ENCODE peak calls at places on chromosomes 16 and 17, in six cellular contexts. L, K, V, H, F and Q are unnamed samples.

GRCh38 chr17:28008526-28008925 is 34.0 kb upstream of the NLK start:
- DNase-seq in L (no peak), K (peak; percentile 73), V (peak; percentile 22), H (no peak), F (no peak), Q (peak; percentile 67)

GRCh38 chr16:585351-585750 is 4.5 kb upstream of the RAB40C start:
- DNase-seq in L (no peak), K (no peak), V (no peak), H (no peak), F (no peak), Q (no peak)

GRCh38 chr17:66459811-66460270 is 157.4 kb downstream of the PRKCA start:
- DNase-seq in L (no peak), K (peak; percentile 99), V (peak; percentile 40), H (no peak), F (no peak), Q (peak; percentile 88)

GRCh38 chr17:9594065-9594464 is 17.6 kb downstream of the CFAP52 start:
- DNase-seq in L (no peak), K (no peak), V (no peak), H (no peak), F (no peak), Q (no peak)

GRCh38 chr17:77404812-77405581 is 264.2 kb downstream of the SEC14L1 start:
- DNase-seq in L (peak; percentile 52), K (peak; percentile 89), V (peak; percentile 57), H (peak; percentile 94), F (peak; percentile 74), Q (peak; percentile 75)

GRCh38 chr17:66900126-66901010 is 64.1 kb upstream of the CACNG4 start:
- DNase-seq in L (no peak), K (peak; percentile 57), V (no peak), H (no peak), F (no peak), Q (peak; percentile 58)

GRCh38 chr17:48892940-48893645 is 506 bp downstream of the ATP5MC1 start:
- DNase-seq in L (no peak), K (peak; percentile 48), V (no peak), H (no peak), F (no peak), Q (no peak)

GRCh38 chr17:36861531-36861930 is 75.7 kb upstream of the LHX1 start:
- DNase-seq in L (no peak), K (no peak), V (no peak), H (no peak), F (no peak), Q (no peak)

GRCh38 chr17:73232587-73233373 is 28.9 kb downstream of the CPSF4L start:
- DNase-seq in L (peak; percentile 13), K (peak; percentile 63), V (no peak), H (peak; percentile 56), F (no peak), Q (peak; percentile 51)

GRCh38 chr17:78043031-78043430 is 84.5 kb downstream of the TNRC6C start:
- DNase-seq in L (no peak), K (no peak), V (no peak), H (no peak), F (no peak), Q (no peak)

GRCh38 chr16:81951564-81951963 is 59.7 kb downstream of the SDR42E1 start:
- DNase-seq in L (no peak), K (no peak), V (no peak), H (no peak), F (no peak), Q (no peak)

GRCh38 chr16:24255446-24256352 is at the start of gene CACNG3:
- DNase-seq in L (no peak), K (peak; percentile 29), V (peak; percentile 30), H (peak; percentile 85), F (no peak), Q (no peak)

GRCh38 chr17:67386965-67387551 is 10.0 kb downstream of the PITPNC1 start:
- DNase-seq in L (peak; percentile 67), K (peak; percentile 76), V (peak; percentile 36), H (peak; percentile 57), F (no peak), Q (no peak)

GRCh38 chr17:73924488-73925186 is 278.8 kb upstream of the RPL38 start:
- DNase-seq in L (no peak), K (no peak), V (no peak), H (no peak), F (no peak), Q (no peak)

GRCh38 chr16:48212033-48212432 is 32.1 kb upstream of the LONP2 start:
- DNase-seq in L (no peak), K (peak; percentile 24), V (no peak), H (no peak), F (no peak), Q (peak; percentile 57)